ENCODE peak calls at places on chromosomes 16 and 17, in eight cellular contexts. Q is pancreas; Y is RPMI7951; X is CD8-positive, alpha-beta memory T cell; K is GM12865; L is colonic mucosa; O is iPS-NIHi11; D is HT-29. M is an unnamed sample.

GRCh38 chr16:86772671-86773338 is 194.5 kb downstream of the FOXL1 start:
- DNase-seq in Q (no peak), Y (peak), X (no peak), K (no peak), L (no peak), O (no peak), D (no peak), M (no peak)

GRCh38 chr16:48013476-48013875 is 142.3 kb downstream of the ABCC12 start:
- DNase-seq in Q (no peak), Y (peak), X (no peak), K (no peak), L (no peak), O (peak), D (no peak), M (no peak)

GRCh38 chr17:419073-419735 is 66.6 kb upstream of the RPH3AL start:
- DNase-seq in Q (no peak), Y (no peak), X (peak), K (no peak), L (no peak), O (no peak), D (no peak), M (no peak)

GRCh38 chr17:75876938-75877751 is 1.2 kb downstream of the TRIM47 start:
- DNase-seq in Q (peak), Y (peak), X (no peak), K (no peak), L (peak), O (peak), D (peak), M (no peak)

GRCh38 chr17:17668358-17668757 is 12.9 kb upstream of the RAI1 start:
- DNase-seq in Q (peak), Y (no peak), X (no peak), K (no peak), L (no peak), O (no peak), D (no peak), M (no peak)

GRCh38 chr17:50203086-50203485 is 1.7 kb upstream of the COL1A1 start:
- DNase-seq in Q (no peak), Y (no peak), X (no peak), K (no peak), L (no peak), O (no peak), D (no peak), M (no peak)

GRCh38 chr17:2521257-2521656 is 9.6 kb upstream of the METTL16 start:
- DNase-seq in Q (no peak), Y (no peak), X (no peak), K (no peak), L (no peak), O (no peak), D (no peak), M (no peak)

GRCh38 chr17:72305964-72306551 is 185.2 kb downstream of the SOX9 start:
- DNase-seq in Q (no peak), Y (peak), X (no peak), K (no peak), L (no peak), O (no peak), D (no peak), M (no peak)

GRCh38 chr17:80980397-80981061 is 11.1 kb upstream of the CHMP6 start:
- DNase-seq in Q (no peak), Y (peak), X (no peak), K (no peak), L (no peak), O (no peak), D (no peak), M (no peak)

GRCh38 chr17:69997332-69997731 is 77.7 kb upstream of the KCNJ16 start:
- DNase-seq in Q (no peak), Y (no peak), X (no peak), K (no peak), L (no peak), O (no peak), D (no peak), M (no peak)

GRCh38 chr16:76309639-76310335 is 32.6 kb downstream of the CNTNAP4 start:
- DNase-seq in Q (no peak), Y (no peak), X (no peak), K (no peak), L (no peak), O (no peak), D (no peak), M (no peak)

GRCh38 chr17:48631693-48632578 is 5.8 kb upstream of the HOXB9 start:
- DNase-seq in Q (no peak), Y (no peak), X (no peak), K (peak), L (peak), O (no peak), D (peak), M (no peak)

GRCh38 chr17:82487898-82488297 is 29.4 kb downstream of the NARF start:
- DNase-seq in Q (no peak), Y (no peak), X (no peak), K (no peak), L (no peak), O (no peak), D (no peak), M (no peak)

GRCh38 chr17:49106366-49107210 is 26.0 kb upstream of the B4GALNT2 start:
- DNase-seq in Q (no peak), Y (peak), X (no peak), K (no peak), L (no peak), O (no peak), D (no peak), M (no peak)

GRCh38 chr17:60139438-60140285 is 10.1 kb upstream of the CA4 start:
- DNase-seq in Q (peak), Y (peak), X (peak), K (peak), L (peak), O (peak), D (no peak), M (peak)

GRCh38 chr16:51941412-51941811 is 605.5 kb downstream of the TOX3 start:
- DNase-seq in Q (no peak), Y (no peak), X (no peak), K (no peak), L (no peak), O (peak), D (no peak), M (no peak)

GRCh38 chr16:88803264-88803987 is at the start of gene CDT1:
- DNase-seq in Q (peak), Y (peak), X (peak), K (peak), L (peak), O (peak), D (peak), M (peak)

GRCh38 chr17:17570798-17571716 is 20.5 kb downstream of the PEMT start:
- DNase-seq in Q (peak), Y (no peak), X (no peak), K (no peak), L (no peak), O (no peak), D (no peak), M (no peak)

GRCh38 chr16:57513371-57514102 is 22.8 kb downstream of the CCDC102A start:
- DNase-seq in Q (no peak), Y (no peak), X (no peak), K (no peak), L (peak), O (no peak), D (no peak), M (no peak)

GRCh38 chr16:49463529-49463928 is 89.9 kb downstream of the C16orf78 start:
- DNase-seq in Q (no peak), Y (no peak), X (peak), K (peak), L (peak), O (no peak), D (no peak), M (peak)

GRCh38 chr16:80285089-80285488 is 255.7 kb upstream of the DYNLRB2 start:
- DNase-seq in Q (no peak), Y (peak), X (no peak), K (no peak), L (no peak), O (no peak), D (no peak), M (no peak)

GRCh38 chr16:19415461-19415860 is 2.2 kb upstream of the TMC5 start:
- DNase-seq in Q (no peak), Y (no peak), X (no peak), K (no peak), L (peak), O (no peak), D (peak), M (no peak)

GRCh38 chr17:2688351-2689342 is 22.9 kb downstream of the CLUH start:
- DNase-seq in Q (peak), Y (no peak), X (no peak), K (no peak), L (peak), O (peak), D (no peak), M (no peak)

GRCh38 chr17:48483471-48484131 is 47.2 kb downstream of the HOXB1 start:
- DNase-seq in Q (no peak), Y (peak), X (no peak), K (peak), L (no peak), O (no peak), D (peak), M (no peak)

GRCh38 chr17:81086789-81087551 is 52.0 kb downstream of the BAIAP2 start:
- DNase-seq in Q (no peak), Y (no peak), X (no peak), K (no peak), L (peak), O (no peak), D (peak), M (no peak)